ENCODE peak calls at places on chromosomes 1 and 21, in five cellular contexts. E, D, Q, N and L are unnamed samples.
A peak's percentile ranks its signal among the peaks of the same experiment; 100 is the strongest.

GRCh38 chr1:25770541-25771245 is 29.3 kb upstream of the SELENON start:
- DNase-seq in E (no peak), D (no peak), Q (no peak), N (peak; percentile 54), L (no peak)

GRCh38 chr1:150807674-150808073 is 386 bp downstream of the CTSK start:
- DNase-seq in E (no peak), D (no peak), Q (no peak), N (no peak), L (no peak)

GRCh38 chr1:159009704-159010361 is at the start of gene IFI16:
- DNase-seq in E (no peak), D (peak; percentile 34), Q (peak; percentile 83), N (no peak), L (peak; percentile 80)

GRCh38 chr1:244074559-244075171 is 23.6 kb downstream of the ZBTB18 start:
- DNase-seq in E (peak; percentile 1), D (peak; percentile 47), Q (no peak), N (no peak), L (no peak)

GRCh38 chr1:233033366-233033765 is 83.0 kb downstream of the NTPCR start:
- DNase-seq in E (no peak), D (no peak), Q (no peak), N (no peak), L (no peak)

GRCh38 chr1:172246521-172247390 is 173.7 kb upstream of the C1orf105 start:
- DNase-seq in E (no peak), D (no peak), Q (no peak), N (no peak), L (no peak)

GRCh38 chr1:228306275-228307217 is 98.7 kb downstream of the OBSCN start:
- DNase-seq in E (no peak), D (no peak), Q (no peak), N (no peak), L (no peak)

GRCh38 chr1:27141266-27142003 is 13.5 kb downstream of the SLC9A1 start:
- DNase-seq in E (no peak), D (no peak), Q (no peak), N (no peak), L (no peak)

GRCh38 chr1:172352435-172352834 is 68.0 kb upstream of the C1orf105 start:
- DNase-seq in E (no peak), D (no peak), Q (no peak), N (no peak), L (no peak)

GRCh38 chr21:36910581-36911307 is 55.7 kb downstream of the HLCS start:
- DNase-seq in E (no peak), D (no peak), Q (no peak), N (no peak), L (no peak)

GRCh38 chr1:160685266-160685665 is 26.4 kb downstream of the CD48 start:
- DNase-seq in E (no peak), D (no peak), Q (no peak), N (no peak), L (no peak)